ENCODE peak calls at places on chromosomes 5 and 9, in four cellular contexts. One of them, this sample, is unnamed.

GRCh38 chr5:16492398-16493175 is 27.0 kb upstream of the ZNF622 start:
- DNase-seq in RWPE1: peak; percentile 86
- DNase-seq in T-helper 2 cell: no peak
- DNase-seq in stimulated activated CD8-positive, alpha-beta memory T cell treated with anti-CD3 and anti-CD28 coated beads, Interleukin-15, amount 100 ng/mL, for 4 hours: no peak
- DNase-seq in this sample: peak; percentile 55

GRCh38 chr9:110278080-110278707 is 21.9 kb upstream of the TXN start:
- DNase-seq in T-helper 2 cell: no peak
- DNase-seq in RWPE1: peak; percentile 68
- DNase-seq in stimulated activated CD8-positive, alpha-beta memory T cell treated with anti-CD3 and anti-CD28 coated beads, Interleukin-15, amount 100 ng/mL, for 4 hours: no peak
- DNase-seq in this sample: no peak

GRCh38 chr5:82676663-82677062 is 398.5 kb upstream of the RPS23 start:
- DNase-seq in RWPE1: no peak
- DNase-seq in stimulated activated CD8-positive, alpha-beta memory T cell treated with anti-CD3 and anti-CD28 coated beads, Interleukin-15, amount 100 ng/mL, for 4 hours: no peak
- DNase-seq in T-helper 2 cell: no peak
- DNase-seq in this sample: no peak

GRCh38 chr5:175896641-175897040 is 25.3 kb downstream of the CPLX2 start:
- DNase-seq in RWPE1: no peak
- DNase-seq in T-helper 2 cell: no peak
- DNase-seq in stimulated activated CD8-positive, alpha-beta memory T cell treated with anti-CD3 and anti-CD28 coated beads, Interleukin-15, amount 100 ng/mL, for 4 hours: no peak
- DNase-seq in this sample: no peak

GRCh38 chr5:179313849-179314521 is 31.3 kb downstream of the ADAMTS2 start:
- DNase-seq in stimulated activated CD8-positive, alpha-beta memory T cell treated with anti-CD3 and anti-CD28 coated beads, Interleukin-15, amount 100 ng/mL, for 4 hours: no peak
- DNase-seq in T-helper 2 cell: no peak
- DNase-seq in RWPE1: no peak
- DNase-seq in this sample: peak; percentile 75

GRCh38 chr5:118924006-118924389 is 64.3 kb downstream of the DTWD2 start:
- DNase-seq in stimulated activated CD8-positive, alpha-beta memory T cell treated with anti-CD3 and anti-CD28 coated beads, Interleukin-15, amount 100 ng/mL, for 4 hours: no peak
- DNase-seq in T-helper 2 cell: no peak
- DNase-seq in RWPE1: no peak
- DNase-seq in this sample: no peak

GRCh38 chr9:4541281-4541680 is 51.0 kb downstream of the SLC1A1 start:
- DNase-seq in stimulated activated CD8-positive, alpha-beta memory T cell treated with anti-CD3 and anti-CD28 coated beads, Interleukin-15, amount 100 ng/mL, for 4 hours: no peak
- DNase-seq in T-helper 2 cell: no peak
- DNase-seq in RWPE1: no peak
- DNase-seq in this sample: no peak

GRCh38 chr5:15285901-15286583 is 213.9 kb upstream of the FBXL7 start:
- DNase-seq in T-helper 2 cell: no peak
- DNase-seq in stimulated activated CD8-positive, alpha-beta memory T cell treated with anti-CD3 and anti-CD28 coated beads, Interleukin-15, amount 100 ng/mL, for 4 hours: no peak
- DNase-seq in RWPE1: no peak
- DNase-seq in this sample: peak; percentile 25

GRCh38 chr9:130137870-130138653 is 34.1 kb upstream of the NCS1 start:
- DNase-seq in T-helper 2 cell: no peak
- DNase-seq in stimulated activated CD8-positive, alpha-beta memory T cell treated with anti-CD3 and anti-CD28 coated beads, Interleukin-15, amount 100 ng/mL, for 4 hours: no peak
- DNase-seq in RWPE1: peak; percentile 94
- DNase-seq in this sample: peak; percentile 49

GRCh38 chr9:27817747-27818146 is 244.5 kb upstream of the C9orf72 start:
- DNase-seq in stimulated activated CD8-positive, alpha-beta memory T cell treated with anti-CD3 and anti-CD28 coated beads, Interleukin-15, amount 100 ng/mL, for 4 hours: no peak
- DNase-seq in RWPE1: no peak
- DNase-seq in T-helper 2 cell: no peak
- DNase-seq in this sample: no peak